ENCODE peak calls at places on chromosomes 1 and 21, in four cellular contexts. One of them, this sample, is unnamed.

GRCh38 chr21:37886120-37886519 is 30.1 kb downstream of the KCNJ6 start:
- DNase-seq in NCI-H510A: peak
- DNase-seq in stimulated activated CD4-positive, alpha-beta T cell treated with anti-CD3 and anti-CD28 coated beads, Interleukin-2, amount 100 ng/mL, for 24 hours: no peak
- DNase-seq in AG09319: no peak
- DNase-seq in this sample: no peak

GRCh38 chr1:198543670-198544260 is 3.3 kb upstream of the ATP6V1G3 start:
- DNase-seq in NCI-H510A: no peak
- DNase-seq in stimulated activated CD4-positive, alpha-beta T cell treated with anti-CD3 and anti-CD28 coated beads, Interleukin-2, amount 100 ng/mL, for 24 hours: no peak
- DNase-seq in AG09319: no peak
- DNase-seq in this sample: no peak

GRCh38 chr1:159214149-159214760 is 9.6 kb downstream of the ACKR1 start:
- DNase-seq in NCI-H510A: no peak
- DNase-seq in stimulated activated CD4-positive, alpha-beta T cell treated with anti-CD3 and anti-CD28 coated beads, Interleukin-2, amount 100 ng/mL, for 24 hours: peak
- DNase-seq in AG09319: no peak
- DNase-seq in this sample: no peak

GRCh38 chr1:37951041-37951782 is 4.4 kb upstream of the INPP5B start:
- DNase-seq in NCI-H510A: no peak
- DNase-seq in stimulated activated CD4-positive, alpha-beta T cell treated with anti-CD3 and anti-CD28 coated beads, Interleukin-2, amount 100 ng/mL, for 24 hours: no peak
- DNase-seq in AG09319: no peak
- DNase-seq in this sample: no peak

GRCh38 chr21:45403133-45403824 is 1.7 kb upstream of the COL18A1 start:
- DNase-seq in NCI-H510A: no peak
- DNase-seq in stimulated activated CD4-positive, alpha-beta T cell treated with anti-CD3 and anti-CD28 coated beads, Interleukin-2, amount 100 ng/mL, for 24 hours: no peak
- DNase-seq in AG09319: no peak
- DNase-seq in this sample: no peak

GRCh38 chr1:153741946-153742345 is 14.1 kb downstream of the INTS3 start:
- DNase-seq in NCI-H510A: no peak
- DNase-seq in stimulated activated CD4-positive, alpha-beta T cell treated with anti-CD3 and anti-CD28 coated beads, Interleukin-2, amount 100 ng/mL, for 24 hours: no peak
- DNase-seq in AG09319: no peak
- DNase-seq in this sample: no peak

GRCh38 chr1:159988006-159988405 is 34.0 kb upstream of the SLAMF9 start:
- DNase-seq in NCI-H510A: no peak
- DNase-seq in stimulated activated CD4-positive, alpha-beta T cell treated with anti-CD3 and anti-CD28 coated beads, Interleukin-2, amount 100 ng/mL, for 24 hours: no peak
- DNase-seq in AG09319: no peak
- DNase-seq in this sample: no peak

GRCh38 chr1:245345191-245345884 is 190.6 kb downstream of the KIF26B start:
- DNase-seq in NCI-H510A: no peak
- DNase-seq in stimulated activated CD4-positive, alpha-beta T cell treated with anti-CD3 and anti-CD28 coated beads, Interleukin-2, amount 100 ng/mL, for 24 hours: no peak
- DNase-seq in AG09319: no peak
- DNase-seq in this sample: no peak

GRCh38 chr1:202615501-202616354 is 94.5 kb downstream of the SYT2 start:
- DNase-seq in NCI-H510A: no peak
- DNase-seq in stimulated activated CD4-positive, alpha-beta T cell treated with anti-CD3 and anti-CD28 coated beads, Interleukin-2, amount 100 ng/mL, for 24 hours: no peak
- DNase-seq in AG09319: no peak
- DNase-seq in this sample: peak

GRCh38 chr1:229109320-229109761 is 161.6 kb upstream of the RAB4A start:
- DNase-seq in NCI-H510A: no peak
- DNase-seq in stimulated activated CD4-positive, alpha-beta T cell treated with anti-CD3 and anti-CD28 coated beads, Interleukin-2, amount 100 ng/mL, for 24 hours: no peak
- DNase-seq in AG09319: no peak
- DNase-seq in this sample: no peak

GRCh38 chr1:91278754-91279153 is 125.9 kb downstream of the HFM1 start:
- DNase-seq in NCI-H510A: no peak
- DNase-seq in stimulated activated CD4-positive, alpha-beta T cell treated with anti-CD3 and anti-CD28 coated beads, Interleukin-2, amount 100 ng/mL, for 24 hours: no peak
- DNase-seq in AG09319: no peak
- DNase-seq in this sample: no peak

GRCh38 chr1:209199822-209200221 is 383.7 kb upstream of the CAMK1G start:
- DNase-seq in NCI-H510A: peak
- DNase-seq in stimulated activated CD4-positive, alpha-beta T cell treated with anti-CD3 and anti-CD28 coated beads, Interleukin-2, amount 100 ng/mL, for 24 hours: no peak
- DNase-seq in AG09319: no peak
- DNase-seq in this sample: no peak

GRCh38 chr1:1841575-1841991 is 49.3 kb downstream of the GNB1 start:
- DNase-seq in NCI-H510A: no peak
- DNase-seq in stimulated activated CD4-positive, alpha-beta T cell treated with anti-CD3 and anti-CD28 coated beads, Interleukin-2, amount 100 ng/mL, for 24 hours: no peak
- DNase-seq in AG09319: no peak
- DNase-seq in this sample: no peak

GRCh38 chr1:12810691-12811408 is 19.7 kb downstream of the PRAMEF1 start:
- DNase-seq in NCI-H510A: no peak
- DNase-seq in stimulated activated CD4-positive, alpha-beta T cell treated with anti-CD3 and anti-CD28 coated beads, Interleukin-2, amount 100 ng/mL, for 24 hours: no peak
- DNase-seq in AG09319: no peak
- DNase-seq in this sample: no peak

GRCh38 chr21:40166291-40166843 is 299.1 kb downstream of the PCP4 start:
- DNase-seq in NCI-H510A: no peak
- DNase-seq in stimulated activated CD4-positive, alpha-beta T cell treated with anti-CD3 and anti-CD28 coated beads, Interleukin-2, amount 100 ng/mL, for 24 hours: no peak
- DNase-seq in AG09319: no peak
- DNase-seq in this sample: no peak

GRCh38 chr1:46401514-46401913 is 7.4 kb downstream of the FAAH start:
- DNase-seq in NCI-H510A: no peak
- DNase-seq in stimulated activated CD4-positive, alpha-beta T cell treated with anti-CD3 and anti-CD28 coated beads, Interleukin-2, amount 100 ng/mL, for 24 hours: no peak
- DNase-seq in AG09319: no peak
- DNase-seq in this sample: no peak

GRCh38 chr1:198435044-198435443 is 105.4 kb downstream of the ATP6V1G3 start:
- DNase-seq in NCI-H510A: no peak
- DNase-seq in stimulated activated CD4-positive, alpha-beta T cell treated with anti-CD3 and anti-CD28 coated beads, Interleukin-2, amount 100 ng/mL, for 24 hours: no peak
- DNase-seq in AG09319: no peak
- DNase-seq in this sample: no peak

GRCh38 chr21:39613029-39613934 is 542 bp downstream of the B3GALT5 start:
- DNase-seq in NCI-H510A: no peak
- DNase-seq in stimulated activated CD4-positive, alpha-beta T cell treated with anti-CD3 and anti-CD28 coated beads, Interleukin-2, amount 100 ng/mL, for 24 hours: no peak
- DNase-seq in AG09319: no peak
- DNase-seq in this sample: no peak

GRCh38 chr1:219402925-219403324 is 210.0 kb downstream of the ZC3H11B start:
- DNase-seq in NCI-H510A: no peak
- DNase-seq in stimulated activated CD4-positive, alpha-beta T cell treated with anti-CD3 and anti-CD28 coated beads, Interleukin-2, amount 100 ng/mL, for 24 hours: no peak
- DNase-seq in AG09319: no peak
- DNase-seq in this sample: no peak

GRCh38 chr1:9884805-9885204 is 25.3 kb downstream of the CTNNBIP1 start:
- DNase-seq in NCI-H510A: no peak
- DNase-seq in stimulated activated CD4-positive, alpha-beta T cell treated with anti-CD3 and anti-CD28 coated beads, Interleukin-2, amount 100 ng/mL, for 24 hours: no peak
- DNase-seq in AG09319: no peak
- DNase-seq in this sample: no peak

GRCh38 chr1:57316291-57316690 is 107.6 kb downstream of the DAB1 start:
- DNase-seq in NCI-H510A: no peak
- DNase-seq in stimulated activated CD4-positive, alpha-beta T cell treated with anti-CD3 and anti-CD28 coated beads, Interleukin-2, amount 100 ng/mL, for 24 hours: no peak
- DNase-seq in AG09319: no peak
- DNase-seq in this sample: no peak

GRCh38 chr1:29180497-29181412 is 945 bp downstream of the SRSF4 start:
- DNase-seq in NCI-H510A: no peak
- DNase-seq in stimulated activated CD4-positive, alpha-beta T cell treated with anti-CD3 and anti-CD28 coated beads, Interleukin-2, amount 100 ng/mL, for 24 hours: peak
- DNase-seq in AG09319: no peak
- DNase-seq in this sample: no peak

GRCh38 chr1:68166348-68166747 is 66.0 kb downstream of the WLS start:
- DNase-seq in NCI-H510A: peak
- DNase-seq in stimulated activated CD4-positive, alpha-beta T cell treated with anti-CD3 and anti-CD28 coated beads, Interleukin-2, amount 100 ng/mL, for 24 hours: no peak
- DNase-seq in AG09319: no peak
- DNase-seq in this sample: no peak

GRCh38 chr1:164589961-164590507 is 31.1 kb downstream of the PBX1 start:
- DNase-seq in NCI-H510A: no peak
- DNase-seq in stimulated activated CD4-positive, alpha-beta T cell treated with anti-CD3 and anti-CD28 coated beads, Interleukin-2, amount 100 ng/mL, for 24 hours: no peak
- DNase-seq in AG09319: no peak
- DNase-seq in this sample: no peak

GRCh38 chr1:169217621-169218020 is 111.1 kb downstream of the ATP1B1 start:
- DNase-seq in NCI-H510A: no peak
- DNase-seq in stimulated activated CD4-positive, alpha-beta T cell treated with anti-CD3 and anti-CD28 coated beads, Interleukin-2, amount 100 ng/mL, for 24 hours: no peak
- DNase-seq in AG09319: no peak
- DNase-seq in this sample: no peak

GRCh38 chr1:198491028-198491427 is 49.5 kb downstream of the ATP6V1G3 start:
- DNase-seq in NCI-H510A: no peak
- DNase-seq in stimulated activated CD4-positive, alpha-beta T cell treated with anti-CD3 and anti-CD28 coated beads, Interleukin-2, amount 100 ng/mL, for 24 hours: no peak
- DNase-seq in AG09319: no peak
- DNase-seq in this sample: no peak